ENCODE peak calls at places on chromosomes 3 and 15, in eight cellular contexts. K is heart right ventricle, M is stomach, X is PC-9, U is right atrium auricular region, I is HCT116, S is heart left ventricle, W is IMR-90. V is an unnamed sample.

GRCh38 chr3:190258634-190259033 is 63.6 kb downstream of the CLDN1 start:
- DNase-seq in K (no peak), M (no peak), X (no peak), U (no peak), I (no peak), S (peak; percentile 36), W (peak; percentile 18), V (no peak)

GRCh38 chr3:30241721-30242120 is 364.7 kb upstream of the TGFBR2 start:
- DNase-seq in K (no peak), M (no peak), X (no peak), U (no peak), I (no peak), S (no peak), W (peak; percentile 78), V (no peak)

GRCh38 chr3:154244644-154245043 is 79.6 kb downstream of the DHX36 start:
- DNase-seq in K (peak; percentile 16), M (no peak), X (no peak), U (no peak), I (no peak), S (no peak), W (peak; percentile 61), V (peak; percentile 30)

GRCh38 chr3:186909078-186909853 is 21.1 kb upstream of the ST6GAL1 start:
- DNase-seq in K (no peak), M (peak; percentile 43), X (no peak), U (no peak), I (no peak), S (no peak), W (no peak), V (no peak)

GRCh38 chr3:15097889-15098288 is 1.1 kb downstream of the RBSN start:
- DNase-seq in K (no peak), M (no peak), X (no peak), U (no peak), I (no peak), S (no peak), W (no peak), V (no peak)

GRCh38 chr3:13861461-13861860 is 18.4 kb downstream of the WNT7A start:
- DNase-seq in K (no peak), M (no peak), X (no peak), U (no peak), I (no peak), S (no peak), W (no peak), V (no peak)

GRCh38 chr3:94360982-94361381 is 298.1 kb downstream of the NSUN3 start:
- DNase-seq in K (peak; percentile 56), M (peak; percentile 71), X (peak; percentile 24), U (no peak), I (no peak), S (peak; percentile 73), W (no peak), V (peak; percentile 1)

GRCh38 chr3:126448141-126448892 is 27.4 kb downstream of the ZXDC start:
- DNase-seq in K (no peak), M (no peak), X (no peak), U (peak; percentile 48), I (no peak), S (no peak), W (no peak), V (no peak)

GRCh38 chr3:119700269-119700919 is 2.4 kb upstream of the CFAP91 start:
- DNase-seq in K (peak; percentile 20), M (no peak), X (peak; percentile 46), U (no peak), I (no peak), S (no peak), W (peak; percentile 57), V (peak; percentile 43)

GRCh38 chr3:56467108-56467507 is 1.2 kb downstream of the ERC2 start:
- DNase-seq in K (peak; percentile 76), M (peak; percentile 85), X (no peak), U (no peak), I (no peak), S (peak; percentile 83), W (peak; percentile 43), V (peak; percentile 16)

GRCh38 chr3:126798521-126798920 is 94.5 kb downstream of the CHCHD6 start:
- DNase-seq in K (no peak), M (no peak), X (no peak), U (no peak), I (no peak), S (no peak), W (peak; percentile 52), V (no peak)

GRCh38 chr15:95609096-95609495 is 721.4 kb upstream of the NR2F2 start:
- DNase-seq in K (no peak), M (no peak), X (no peak), U (no peak), I (no peak), S (no peak), W (peak; percentile 15), V (no peak)

GRCh38 chr15:31080618-31081017 is 20.9 kb downstream of the TRPM1 start:
- DNase-seq in K (peak; percentile 56), M (peak; percentile 81), X (no peak), U (peak; percentile 66), I (peak; percentile 15), S (peak; percentile 59), W (no peak), V (no peak)

GRCh38 chr3:146558811-146559210 is 14.4 kb upstream of the PLSCR1 start:
- DNase-seq in K (no peak), M (no peak), X (no peak), U (no peak), I (no peak), S (no peak), W (no peak), V (no peak)
- H3K4me1 ChIP-seq in K (no peaks in the 10 kb centered on the region), M (no peaks in the 10 kb centered on the region), X (no peaks in the 10 kb centered on the region), U (no peaks in the 10 kb centered on the region), I (no peaks in the 10 kb centered on the region), S (no peaks in the 10 kb centered on the region), W (no peaks in the 10 kb centered on the region), V (no peaks in the 10 kb centered on the region)

GRCh38 chr15:91067026-91067425 is 33.0 kb upstream of the SV2B start:
- DNase-seq in K (no peak), M (no peak), X (peak; percentile 46), U (no peak), I (no peak), S (no peak), W (peak; percentile 10), V (peak; percentile 81)
- H3K27ac ChIP-seq in K (no peak overlapping the region), M (no peak overlapping the region), X (no peak overlapping the region), U (no peak overlapping the region), I (no peak overlapping the region), S (no peak overlapping the region), W (no peak overlapping the region), V (no peak overlapping the region)

GRCh38 chr3:55434789-55435188 is 52.3 kb downstream of the WNT5A start:
- DNase-seq in K (no peak), M (no peak), X (no peak), U (no peak), I (no peak), S (no peak), W (peak; percentile 21), V (no peak)
- TF ChIP-seq CTCF in K (no peak), M (no peak), X (peak; percentile 53), U (no peak), I (peak; percentile 41), S (no peak), W (peak; percentile 31), V (peak; percentile 75)

DNA sequence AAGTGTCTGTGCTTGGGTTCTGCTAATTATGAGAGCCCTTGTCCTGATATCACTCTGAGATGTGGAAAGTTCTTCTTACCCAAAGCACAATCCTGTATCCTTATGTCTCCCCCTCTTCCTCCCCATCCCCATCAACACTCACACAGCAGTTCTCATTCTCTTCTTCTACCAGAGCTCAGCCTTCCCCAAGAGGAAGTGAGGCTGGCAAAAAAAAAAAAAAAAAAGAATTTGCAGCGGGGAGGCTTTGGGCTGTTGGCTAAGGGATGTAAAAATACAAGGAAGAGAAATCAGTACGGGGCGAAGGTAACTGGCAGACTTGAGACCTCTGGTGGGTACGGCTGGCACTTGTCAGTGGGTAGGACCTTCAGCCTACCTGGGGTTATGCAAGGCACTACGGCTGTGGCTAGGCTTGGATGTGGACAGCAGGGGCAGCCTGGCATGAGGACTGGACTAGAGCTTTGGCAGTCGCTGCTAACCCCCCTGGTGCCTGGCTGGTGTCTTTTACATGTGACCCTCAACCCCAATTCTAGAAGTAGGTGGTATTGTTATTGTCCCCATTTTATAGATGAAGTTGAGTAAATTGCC is 5.4 kb downstream of the VIPR1 start:
- DNase-seq in K (no peak), M (no peak), X (peak; percentile 50), U (no peak), I (no peak), S (no peak), W (no peak), V (no peak)
- H3K4me1 ChIP-seq in K (peaks cover 6% of the 10 kb centered on the region), M (peaks cover 57% of the 10 kb centered on the region), X (peaks cover 35% of the 10 kb centered on the region), U (peaks cover 44% of the 10 kb centered on the region), I (peaks cover 32% of the 10 kb centered on the region), S (peaks cover 22% of the 10 kb centered on the region), W (no peaks in the 10 kb centered on the region), V (no peaks in the 10 kb centered on the region)

GRCh38 chr15:35312355-35312754 is 227.3 kb upstream of the NANOGP8 start:
- DNase-seq in K (no peak), M (no peak), X (no peak), U (no peak), I (no peak), S (no peak), W (no peak), V (no peak)
- H3K27ac ChIP-seq in K (no peak overlapping the region), M (no peak overlapping the region), X (no peak overlapping the region), U (no peak overlapping the region), I (no peak overlapping the region), S (no peak overlapping the region), W (no peak overlapping the region), V (no peak overlapping the region)

DNA sequence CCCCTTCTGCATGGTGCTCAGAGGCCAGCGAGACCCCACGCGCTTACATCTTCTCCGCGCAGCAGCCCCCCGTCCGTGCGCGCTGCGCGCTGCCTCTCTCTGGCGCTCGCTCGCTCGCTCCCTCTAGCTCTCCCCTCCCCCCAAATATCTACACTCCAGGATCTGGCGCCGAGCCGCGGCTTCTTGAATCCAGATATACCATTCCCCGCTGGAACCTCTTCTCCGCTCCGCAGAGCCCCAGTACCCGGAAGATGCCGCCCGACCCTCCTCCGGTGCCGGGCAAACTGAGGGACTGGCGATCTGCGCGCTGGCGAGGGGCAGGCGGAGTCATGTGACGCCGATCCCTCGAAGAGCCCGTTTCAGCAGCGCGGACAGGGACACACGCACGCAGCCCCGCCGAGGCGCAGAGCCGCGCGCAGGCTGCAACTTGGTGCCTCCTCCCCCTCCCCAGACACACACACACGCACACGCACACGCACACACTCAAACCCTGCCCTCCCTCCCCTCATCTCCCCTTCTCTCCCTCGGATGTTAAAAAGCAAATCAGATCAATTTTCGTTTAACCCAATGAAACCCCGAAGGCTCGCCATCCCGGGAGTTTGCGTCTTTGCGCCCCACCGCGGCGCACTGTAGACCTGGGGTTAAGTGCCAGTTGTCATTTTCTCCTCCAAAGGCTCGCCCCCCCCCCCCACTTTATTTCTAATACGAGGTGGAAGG is at the start of gene RASGRF1:
- DNase-seq in K (no peak), M (no peak), X (no peak), U (peak; percentile 11), I (no peak), S (no peak), W (no peak), V (peak; percentile 14)
- TF ChIP-seq CTCF in K (no peak), M (no peak), X (no peak), U (no peak), I (no peak), S (no peak), W (no peak), V (no peak)

DNA sequence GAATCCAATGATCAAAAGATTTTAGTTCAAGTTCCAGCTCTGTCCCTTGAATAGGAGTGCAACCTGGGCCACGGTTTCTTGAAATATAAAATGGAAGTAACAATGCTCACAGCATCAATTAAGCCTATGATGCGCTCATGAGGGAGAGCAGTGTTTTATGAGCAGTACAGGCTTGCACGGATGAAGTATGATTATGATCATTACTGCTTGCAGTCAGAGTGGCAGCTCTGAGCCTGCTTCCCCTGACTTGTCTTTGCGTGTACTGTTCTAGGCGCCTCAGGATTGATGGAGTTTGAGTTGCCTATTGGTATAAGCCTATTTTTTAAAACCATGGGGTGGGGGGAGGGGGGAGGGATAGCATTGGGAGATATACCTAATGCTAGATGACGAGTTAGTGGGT is 37.0 kb downstream of the ITGB5 start:
- DNase-seq in K (no peak), M (no peak), X (no peak), U (no peak), I (no peak), S (no peak), W (no peak), V (peak; percentile 64)
- H3K4me1 ChIP-seq in K (peaks cover 19% of the 10 kb centered on the region), M (peaks cover 25% of the 10 kb centered on the region), X (peaks cover 18% of the 10 kb centered on the region), U (peaks cover 30% of the 10 kb centered on the region), I (peaks cover 11% of the 10 kb centered on the region), S (peaks cover 24% of the 10 kb centered on the region), W (peaks cover 23% of the 10 kb centered on the region), V (peaks cover 12% of the 10 kb centered on the region)